ENCODE peak calls at places on chromosomes 3 and 15, in four cellular contexts. One of them, this sample, is unnamed.

GRCh38 chr15:29669823-29670222 is 152.4 kb downstream of the TJP1 start:
- DNase-seq in OCI-LY7: no peak
- DNase-seq in CD4-positive, alpha-beta T cell: no peak
- DNase-seq in lung: no peak
- DNase-seq in this sample: no peak

GRCh38 chr3:170848294-170848917 is 21.6 kb downstream of the RPL22L1 start:
- DNase-seq in OCI-LY7: no peak
- DNase-seq in lung: no peak
- DNase-seq in CD4-positive, alpha-beta T cell: no peak
- DNase-seq in this sample: no peak

GRCh38 chr3:128309026-128309425 is 155.7 kb downstream of the EEFSEC start:
- DNase-seq in OCI-LY7: no peak
- DNase-seq in CD4-positive, alpha-beta T cell: no peak
- DNase-seq in lung: no peak
- DNase-seq in this sample: no peak

GRCh38 chr3:36991923-36992805 is 767 bp downstream of the EPM2AIP1 start:
- DNase-seq in OCI-LY7: peak
- DNase-seq in CD4-positive, alpha-beta T cell: peak
- DNase-seq in lung: no peak
- DNase-seq in this sample: no peak

GRCh38 chr3:101729586-101729985 is 5.2 kb downstream of the CEP97 start:
- DNase-seq in OCI-LY7: no peak
- DNase-seq in lung: no peak
- DNase-seq in CD4-positive, alpha-beta T cell: no peak
- DNase-seq in this sample: no peak

GRCh38 chr15:66253643-66254363 is at the start of gene MEGF11:
- DNase-seq in lung: no peak
- DNase-seq in CD4-positive, alpha-beta T cell: no peak
- DNase-seq in OCI-LY7: no peak
- DNase-seq in this sample: no peak

GRCh38 chr15:63350178-63350621 is 31.4 kb downstream of the CA12 start:
- DNase-seq in lung: no peak
- DNase-seq in OCI-LY7: no peak
- DNase-seq in CD4-positive, alpha-beta T cell: no peak
- DNase-seq in this sample: no peak

GRCh38 chr3:76700323-76700722 is 339.6 kb upstream of the ROBO2 start:
- DNase-seq in lung: no peak
- DNase-seq in OCI-LY7: no peak
- DNase-seq in CD4-positive, alpha-beta T cell: no peak
- DNase-seq in this sample: no peak

GRCh38 chr3:130779031-130779430 is 32.4 kb upstream of the PIK3R4 start:
- DNase-seq in CD4-positive, alpha-beta T cell: no peak
- DNase-seq in lung: no peak
- DNase-seq in OCI-LY7: no peak
- DNase-seq in this sample: no peak

GRCh38 chr3:194140520-194141414 is 4.8 kb downstream of the HES1 start:
- DNase-seq in lung: peak
- DNase-seq in OCI-LY7: no peak
- DNase-seq in CD4-positive, alpha-beta T cell: no peak
- DNase-seq in this sample: peak

GRCh38 chr15:92603278-92603677 is 52.3 kb downstream of the FAM174B start:
- DNase-seq in OCI-LY7: no peak
- DNase-seq in lung: no peak
- DNase-seq in CD4-positive, alpha-beta T cell: no peak
- DNase-seq in this sample: no peak

GRCh38 chr15:47750030-47750739 is 32.9 kb downstream of the SEMA6D start:
- DNase-seq in lung: no peak
- DNase-seq in CD4-positive, alpha-beta T cell: no peak
- DNase-seq in OCI-LY7: no peak
- DNase-seq in this sample: no peak

GRCh38 chr3:145448436-145448835 is 712.5 kb downstream of the PLOD2 start:
- DNase-seq in OCI-LY7: no peak
- DNase-seq in lung: no peak
- DNase-seq in CD4-positive, alpha-beta T cell: no peak
- DNase-seq in this sample: no peak

GRCh38 chr3:149767720-149768119 is 15.4 kb upstream of the COMMD2 start:
- DNase-seq in OCI-LY7: no peak
- DNase-seq in lung: no peak
- DNase-seq in CD4-positive, alpha-beta T cell: no peak
- DNase-seq in this sample: no peak

GRCh38 chr3:126293370-126294082 is 63.7 kb downstream of the KLF15 start:
- DNase-seq in OCI-LY7: no peak
- DNase-seq in lung: peak
- DNase-seq in CD4-positive, alpha-beta T cell: no peak
- DNase-seq in this sample: no peak

GRCh38 chr15:82942691-82943090 is 9.8 kb downstream of the HOMER2 start:
- DNase-seq in lung: peak
- DNase-seq in CD4-positive, alpha-beta T cell: no peak
- DNase-seq in OCI-LY7: no peak
- DNase-seq in this sample: no peak

GRCh38 chr3:89107461-89108035 is at the start of gene EPHA3:
- DNase-seq in lung: peak
- DNase-seq in OCI-LY7: no peak
- DNase-seq in CD4-positive, alpha-beta T cell: no peak
- DNase-seq in this sample: no peak

GRCh38 chr15:69860316-69860715 is 237.4 kb downstream of the TLE3 start:
- DNase-seq in lung: no peak
- DNase-seq in CD4-positive, alpha-beta T cell: no peak
- DNase-seq in OCI-LY7: no peak
- DNase-seq in this sample: no peak

GRCh38 chr3:121649645-121650044 is 11.1 kb downstream of the HCLS1 start:
- DNase-seq in CD4-positive, alpha-beta T cell: no peak
- DNase-seq in lung: no peak
- DNase-seq in OCI-LY7: no peak
- DNase-seq in this sample: no peak

GRCh38 chr15:44584162-44584749 is 47.3 kb downstream of the EIF3J start:
- DNase-seq in OCI-LY7: peak
- DNase-seq in lung: no peak
- DNase-seq in CD4-positive, alpha-beta T cell: peak
- DNase-seq in this sample: peak

GRCh38 chr3:69143605-69144004 is 21.2 kb upstream of the LMOD3 start:
- DNase-seq in lung: no peak
- DNase-seq in CD4-positive, alpha-beta T cell: no peak
- DNase-seq in OCI-LY7: no peak
- DNase-seq in this sample: no peak

DNA sequence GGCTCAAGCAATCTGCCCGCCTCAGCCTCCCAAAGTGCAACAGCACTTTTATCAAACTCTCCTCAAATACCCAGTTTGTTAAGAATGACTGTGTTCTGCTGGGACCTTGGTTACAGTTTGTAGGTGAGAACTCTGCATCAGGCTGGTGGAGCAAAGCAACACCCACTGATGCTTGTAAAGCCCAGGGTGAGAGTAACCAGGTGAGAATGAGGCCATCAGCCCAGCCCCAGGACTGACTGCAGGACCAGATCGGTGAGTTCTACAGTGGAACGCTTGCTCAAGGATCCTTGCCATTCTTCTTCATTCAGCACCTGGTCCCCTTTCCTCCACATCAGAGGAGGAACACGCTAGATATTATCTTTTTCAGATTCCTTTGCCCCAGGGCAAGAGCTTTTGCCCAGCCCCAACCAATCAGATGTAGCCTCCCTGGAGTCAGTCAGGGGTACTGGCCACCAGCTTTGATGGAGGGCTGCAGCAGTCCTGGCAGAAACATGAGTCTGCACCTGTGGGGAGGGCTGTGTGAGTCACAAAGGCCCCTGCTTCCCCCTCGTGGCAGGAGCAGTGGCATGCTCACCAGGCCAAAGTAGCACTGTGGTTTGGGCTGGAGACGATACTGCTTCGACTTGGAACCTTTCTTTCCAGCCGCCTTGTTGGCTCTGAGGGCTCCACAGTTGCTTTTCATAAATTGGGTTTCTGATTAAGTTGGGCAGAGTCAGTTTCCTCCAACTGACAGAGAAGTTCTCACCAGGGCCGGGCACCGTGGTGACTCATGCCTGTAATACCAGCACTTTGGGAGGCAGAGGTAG is 3.5 kb upstream of the SHISA5 start:
- DNase-seq in CD4-positive, alpha-beta T cell: peak
- DNase-seq in OCI-LY7: peak
- DNase-seq in lung: peak
- DNase-seq in this sample: peak
- TF ChIP-seq CTCF in CD4-positive, alpha-beta T cell: peak
- TF ChIP-seq CTCF in OCI-LY7: peak
- TF ChIP-seq CTCF in lung: peak
- TF ChIP-seq CTCF in this sample: peak

GRCh38 chr15:67916565-67916964 is 76.7 kb upstream of the RNU6-1 start:
- DNase-seq in OCI-LY7: no peak
- DNase-seq in CD4-positive, alpha-beta T cell: no peak
- DNase-seq in lung: no peak
- DNase-seq in this sample: no peak

GRCh38 chr15:67914028-67914427 is 74.2 kb upstream of the RNU6-1 start:
- DNase-seq in lung: no peak
- DNase-seq in CD4-positive, alpha-beta T cell: no peak
- DNase-seq in OCI-LY7: no peak
- DNase-seq in this sample: no peak

GRCh38 chr15:67916051-67916374 is 76.2 kb upstream of the RNU6-1 start:
- DNase-seq in OCI-LY7: no peak
- DNase-seq in lung: no peak
- DNase-seq in CD4-positive, alpha-beta T cell: no peak
- DNase-seq in this sample: no peak

GRCh38 chr15:67914537-67915373 is 74.9 kb upstream of the RNU6-1 start:
- DNase-seq in lung: peak
- DNase-seq in CD4-positive, alpha-beta T cell: no peak
- DNase-seq in OCI-LY7: no peak
- DNase-seq in this sample: no peak

GRCh38 chr15:67915374-67916050 is 75.7 kb upstream of the RNU6-1 start:
- DNase-seq in OCI-LY7: no peak
- DNase-seq in lung: peak
- DNase-seq in CD4-positive, alpha-beta T cell: no peak
- DNase-seq in this sample: no peak
- H3K27ac ChIP-seq in OCI-LY7: no peak
- H3K27ac ChIP-seq in lung: peak
- H3K27ac ChIP-seq in CD4-positive, alpha-beta T cell: no peak
- H3K27ac ChIP-seq in this sample: no peak

GRCh38 chr3:65573548-65574116 is 465.1 kb downstream of the MAGI1 start:
- DNase-seq in CD4-positive, alpha-beta T cell: no peak
- DNase-seq in OCI-LY7: no peak
- DNase-seq in lung: no peak
- DNase-seq in this sample: no peak

GRCh38 chr3:65569129-65569528 is 469.6 kb downstream of the MAGI1 start:
- DNase-seq in lung: no peak
- DNase-seq in CD4-positive, alpha-beta T cell: no peak
- DNase-seq in OCI-LY7: no peak
- DNase-seq in this sample: no peak

GRCh38 chr3:65572175-65572777 is 466.4 kb downstream of the MAGI1 start:
- DNase-seq in lung: no peak
- DNase-seq in OCI-LY7: no peak
- DNase-seq in CD4-positive, alpha-beta T cell: no peak
- DNase-seq in this sample: no peak

GRCh38 chr3:65568497-65568896 is 470.2 kb downstream of the MAGI1 start:
- DNase-seq in lung: no peak
- DNase-seq in OCI-LY7: no peak
- DNase-seq in CD4-positive, alpha-beta T cell: no peak
- DNase-seq in this sample: no peak

DNA sequence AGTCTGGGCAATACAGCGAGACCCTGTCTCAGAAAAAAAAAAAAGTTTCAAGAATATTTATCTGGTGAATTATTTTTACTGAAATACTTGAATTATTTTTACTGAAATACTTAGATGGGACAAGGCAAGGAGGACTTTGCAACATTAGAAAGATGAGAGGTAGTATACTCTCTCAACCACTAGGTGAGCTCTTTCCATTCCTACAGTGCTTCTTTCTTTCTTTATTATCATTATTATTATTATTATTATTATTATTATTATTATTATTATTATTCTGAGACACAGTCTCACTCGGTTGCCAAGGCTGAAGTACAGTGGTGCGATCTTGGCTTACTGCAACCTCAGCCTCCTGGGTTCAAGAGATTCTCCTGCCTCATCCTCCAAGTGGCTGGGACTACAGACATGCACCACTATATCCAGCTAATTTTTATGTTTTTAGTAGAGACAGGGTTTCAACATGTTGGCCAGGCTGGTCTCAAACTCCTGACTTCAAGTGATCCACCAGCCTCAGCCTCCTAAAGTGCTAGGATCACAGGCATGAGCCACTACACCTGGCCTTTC is 468.8 kb downstream of the MAGI1 start:
- DNase-seq in OCI-LY7: no peak
- DNase-seq in lung: no peak
- DNase-seq in CD4-positive, alpha-beta T cell: no peak
- DNase-seq in this sample: no peak
- TF ChIP-seq CTCF in OCI-LY7: no peak
- TF ChIP-seq CTCF in lung: no peak
- TF ChIP-seq CTCF in CD4-positive, alpha-beta T cell: no peak
- TF ChIP-seq CTCF in this sample: no peak

GRCh38 chr15:60347480-60348069 is 50.2 kb downstream of the ANXA2 start:
- DNase-seq in OCI-LY7: no peak
- DNase-seq in lung: no peak
- DNase-seq in CD4-positive, alpha-beta T cell: no peak
- DNase-seq in this sample: no peak
- H3K27ac ChIP-seq in OCI-LY7: no peak
- H3K27ac ChIP-seq in lung: no peak
- H3K27ac ChIP-seq in CD4-positive, alpha-beta T cell: no peak
- H3K27ac ChIP-seq in this sample: no peak

DNA sequence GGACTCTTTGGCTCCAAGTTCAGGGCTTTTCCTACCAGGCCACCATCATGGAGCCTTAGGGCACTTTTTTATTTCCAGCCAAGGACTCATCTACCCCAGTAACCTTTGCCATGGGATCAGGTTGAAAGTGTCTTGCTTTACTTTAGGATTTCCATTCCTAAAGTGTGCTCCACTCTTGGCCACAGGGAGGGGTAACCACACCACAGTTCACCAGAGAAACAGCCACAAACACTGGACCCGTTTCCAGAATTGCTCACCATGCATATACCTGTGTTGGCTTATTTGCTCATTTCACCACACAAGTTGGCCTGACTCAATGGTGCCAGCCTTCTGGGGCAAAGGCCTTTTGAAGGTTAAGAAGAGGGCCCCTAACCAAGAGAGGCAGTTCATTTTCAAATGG is 70.6 kb upstream of the RAD18 start:
- DNase-seq in lung: no peak
- DNase-seq in CD4-positive, alpha-beta T cell: no peak
- DNase-seq in OCI-LY7: no peak
- DNase-seq in this sample: no peak
- TF ChIP-seq CTCF in lung: no peak
- TF ChIP-seq CTCF in CD4-positive, alpha-beta T cell: no peak
- TF ChIP-seq CTCF in OCI-LY7: no peak
- TF ChIP-seq CTCF in this sample: no peak

GRCh38 chr3:81920805-81921204 is 159.4 kb upstream of the GBE1 start:
- DNase-seq in CD4-positive, alpha-beta T cell: no peak
- DNase-seq in lung: no peak
- DNase-seq in OCI-LY7: no peak
- DNase-seq in this sample: no peak
- H3K27ac ChIP-seq in CD4-positive, alpha-beta T cell: no peak
- H3K27ac ChIP-seq in lung: no peak
- H3K27ac ChIP-seq in OCI-LY7: no peak
- H3K27ac ChIP-seq in this sample: no peak

DNA sequence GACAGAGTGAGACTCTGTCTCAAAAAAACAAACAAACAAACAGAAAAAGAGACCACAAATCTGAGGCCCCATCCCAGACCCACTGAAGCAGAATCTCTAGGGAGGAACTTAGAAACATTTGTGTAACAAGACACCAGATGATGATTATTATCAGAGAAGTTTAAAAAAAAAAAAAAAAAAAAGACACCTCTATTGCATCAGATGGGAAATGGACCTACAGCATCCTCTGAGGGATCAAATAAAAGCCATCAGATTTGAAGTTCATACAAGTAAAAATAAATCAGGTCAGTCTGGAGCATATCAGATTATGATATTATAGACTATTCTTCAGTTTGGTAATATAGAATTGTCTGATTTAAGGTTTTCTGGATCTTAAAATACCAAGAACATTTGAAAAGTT is 21.9 kb upstream of the LIPC start:
- DNase-seq in CD4-positive, alpha-beta T cell: no peak
- DNase-seq in lung: no peak
- DNase-seq in OCI-LY7: peak
- DNase-seq in this sample: no peak
- TF ChIP-seq CTCF in CD4-positive, alpha-beta T cell: no peak
- TF ChIP-seq CTCF in lung: no peak
- TF ChIP-seq CTCF in OCI-LY7: no peak
- TF ChIP-seq CTCF in this sample: no peak

This sample was measured in DND-41.